ENCODE peak calls at places on chromosomes 1 and 21, in six cellular contexts. One of them, this sample, is unnamed.

GRCh38 chr1:117646007-117646913 is 40.4 kb downstream of the TENT5C start:
- DNase-seq in BE2C: no peak
- DNase-seq in SK-N-SH: no peak
- DNase-seq in ascending aorta: no peak
- DNase-seq in cardiac muscle cell: peak
- DNase-seq in suprapubic skin: no peak
- DNase-seq in this sample: no peak

GRCh38 chr1:212608956-212609700 is 567 bp downstream of the ATF3 start:
- DNase-seq in BE2C: peak
- DNase-seq in SK-N-SH: peak
- DNase-seq in ascending aorta: no peak
- DNase-seq in cardiac muscle cell: peak
- DNase-seq in suprapubic skin: peak
- DNase-seq in this sample: peak

GRCh38 chr1:227654431-227654830 is 80.7 kb downstream of the JMJD4 start:
- DNase-seq in BE2C: no peak
- DNase-seq in SK-N-SH: no peak
- DNase-seq in ascending aorta: no peak
- DNase-seq in cardiac muscle cell: no peak
- DNase-seq in suprapubic skin: no peak
- DNase-seq in this sample: no peak

GRCh38 chr1:200048244-200048643 is 20.7 kb downstream of the NR5A2 start:
- DNase-seq in BE2C: no peak
- DNase-seq in SK-N-SH: no peak
- DNase-seq in ascending aorta: no peak
- DNase-seq in cardiac muscle cell: no peak
- DNase-seq in suprapubic skin: no peak
- DNase-seq in this sample: peak

GRCh38 chr1:23475134-23475628 is 8.8 kb downstream of the ASAP3 start:
- DNase-seq in BE2C: no peak
- DNase-seq in SK-N-SH: no peak
- DNase-seq in ascending aorta: no peak
- DNase-seq in cardiac muscle cell: peak
- DNase-seq in suprapubic skin: no peak
- DNase-seq in this sample: no peak

GRCh38 chr1:63119575-63120155 is 202.7 kb upstream of the FOXD3 start:
- DNase-seq in BE2C: no peak
- DNase-seq in SK-N-SH: no peak
- DNase-seq in ascending aorta: no peak
- DNase-seq in cardiac muscle cell: no peak
- DNase-seq in suprapubic skin: no peak
- DNase-seq in this sample: no peak

GRCh38 chr21:36145259-36145658 is 10.4 kb downstream of the CBR3 start:
- DNase-seq in BE2C: no peak
- DNase-seq in SK-N-SH: no peak
- DNase-seq in ascending aorta: no peak
- DNase-seq in cardiac muscle cell: no peak
- DNase-seq in suprapubic skin: no peak
- DNase-seq in this sample: no peak

GRCh38 chr1:183244466-183244865 is 58.4 kb downstream of the LAMC2 start:
- DNase-seq in BE2C: no peak
- DNase-seq in SK-N-SH: no peak
- DNase-seq in ascending aorta: no peak
- DNase-seq in cardiac muscle cell: peak
- DNase-seq in suprapubic skin: peak
- DNase-seq in this sample: no peak

GRCh38 chr1:31166462-31166861 is 73.2 kb downstream of the NKAIN1 start:
- DNase-seq in BE2C: no peak
- DNase-seq in SK-N-SH: no peak
- DNase-seq in ascending aorta: no peak
- DNase-seq in cardiac muscle cell: no peak
- DNase-seq in suprapubic skin: no peak
- DNase-seq in this sample: no peak

GRCh38 chr21:44758141-44758561 is 43.5 kb downstream of the UBE2G2 start:
- DNase-seq in BE2C: no peak
- DNase-seq in SK-N-SH: no peak
- DNase-seq in ascending aorta: no peak
- DNase-seq in cardiac muscle cell: no peak
- DNase-seq in suprapubic skin: peak
- DNase-seq in this sample: no peak

GRCh38 chr1:87144546-87144945 is 184.1 kb upstream of the LMO4 start:
- DNase-seq in BE2C: no peak
- DNase-seq in SK-N-SH: no peak
- DNase-seq in ascending aorta: no peak
- DNase-seq in cardiac muscle cell: no peak
- DNase-seq in suprapubic skin: no peak
- DNase-seq in this sample: no peak

GRCh38 chr1:155776414-155776813 is 80.6 kb downstream of the GON4L start:
- DNase-seq in BE2C: no peak
- DNase-seq in SK-N-SH: no peak
- DNase-seq in ascending aorta: no peak
- DNase-seq in cardiac muscle cell: peak
- DNase-seq in suprapubic skin: no peak
- DNase-seq in this sample: no peak

GRCh38 chr21:45469273-45470086 is 64.5 kb downstream of the COL18A1 start:
- DNase-seq in BE2C: no peak
- DNase-seq in SK-N-SH: no peak
- DNase-seq in ascending aorta: no peak
- DNase-seq in cardiac muscle cell: no peak
- DNase-seq in suprapubic skin: no peak
- DNase-seq in this sample: peak

GRCh38 chr1:67811816-67812215 is 21.5 kb downstream of the GNG12 start:
- DNase-seq in BE2C: no peak
- DNase-seq in SK-N-SH: no peak
- DNase-seq in ascending aorta: no peak
- DNase-seq in cardiac muscle cell: peak
- DNase-seq in suprapubic skin: no peak
- DNase-seq in this sample: no peak
- H3K4me3 ChIP-seq in BE2C: no peak
- H3K4me3 ChIP-seq in SK-N-SH: no peak
- H3K4me3 ChIP-seq in ascending aorta: no peak
- H3K4me3 ChIP-seq in cardiac muscle cell: no peak
- H3K4me3 ChIP-seq in suprapubic skin: no peak
- H3K4me3 ChIP-seq in this sample: no peak

GRCh38 chr1:18902523-18903312 is at the start of gene ALDH4A1:
- DNase-seq in BE2C: peak
- DNase-seq in SK-N-SH: peak
- DNase-seq in ascending aorta: peak
- DNase-seq in cardiac muscle cell: peak
- DNase-seq in suprapubic skin: peak
- DNase-seq in this sample: peak

GRCh38 chr1:18900303-18900841 is 2.0 kb downstream of the ALDH4A1 start:
- DNase-seq in BE2C: no peak
- DNase-seq in SK-N-SH: no peak
- DNase-seq in ascending aorta: no peak
- DNase-seq in cardiac muscle cell: peak
- DNase-seq in suprapubic skin: no peak
- DNase-seq in this sample: no peak

GRCh38 chr1:18901952-18902522 is 318 bp downstream of the ALDH4A1 start:
- DNase-seq in BE2C: no peak
- DNase-seq in SK-N-SH: no peak
- DNase-seq in ascending aorta: no peak
- DNase-seq in cardiac muscle cell: peak
- DNase-seq in suprapubic skin: no peak
- DNase-seq in this sample: no peak

GRCh38 chr1:18899363-18900049 is 2.8 kb downstream of the ALDH4A1 start:
- DNase-seq in BE2C: no peak
- DNase-seq in SK-N-SH: no peak
- DNase-seq in ascending aorta: no peak
- DNase-seq in cardiac muscle cell: no peak
- DNase-seq in suprapubic skin: no peak
- DNase-seq in this sample: no peak

DNA sequence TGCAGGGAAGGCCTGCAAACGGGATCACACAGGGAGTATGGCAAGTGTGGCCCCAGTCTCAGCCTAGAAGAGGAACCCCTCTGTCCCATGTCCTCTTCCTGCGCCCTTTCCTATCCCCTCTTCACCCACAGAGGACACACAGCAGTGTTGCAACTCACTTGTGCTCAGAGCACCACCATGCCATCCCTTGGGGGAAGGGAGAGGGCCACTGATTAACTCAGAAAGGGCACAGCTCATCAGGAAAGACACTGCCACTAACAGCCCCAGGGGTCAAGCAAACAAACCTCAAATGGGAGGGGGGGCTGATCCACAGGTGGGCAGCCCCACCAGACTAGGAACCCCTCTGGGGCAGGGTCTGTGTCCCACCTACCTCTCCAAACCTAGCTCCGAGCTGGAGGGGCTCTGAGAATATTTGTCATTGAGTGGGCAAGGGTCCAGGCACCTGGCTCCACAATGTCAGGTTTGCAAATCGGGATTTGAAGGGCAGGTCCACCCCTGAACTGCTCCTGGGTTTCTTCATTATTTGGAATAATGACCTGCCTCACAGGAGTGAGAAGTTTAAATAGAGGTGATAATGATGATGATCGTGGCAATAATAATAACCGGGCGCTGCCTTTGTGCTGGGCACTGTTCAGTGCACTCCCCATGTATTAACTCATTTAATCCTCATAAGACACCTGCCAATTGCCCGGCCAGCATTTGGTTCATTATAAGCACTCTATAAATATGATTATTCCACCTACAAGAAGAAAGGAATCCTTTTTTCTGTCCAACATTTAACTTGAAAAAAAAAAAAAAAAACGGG is 1.0 kb downstream of the ALDH4A1 start:
- DNase-seq in BE2C: no peak
- DNase-seq in SK-N-SH: no peak
- DNase-seq in ascending aorta: no peak
- DNase-seq in cardiac muscle cell: no peak
- DNase-seq in suprapubic skin: no peak
- DNase-seq in this sample: no peak
- H3K4me3 ChIP-seq in BE2C: peak
- H3K4me3 ChIP-seq in SK-N-SH: peak
- H3K4me3 ChIP-seq in ascending aorta: peak
- H3K4me3 ChIP-seq in cardiac muscle cell: peak
- H3K4me3 ChIP-seq in suprapubic skin: peak
- H3K4me3 ChIP-seq in this sample: peak

DNA sequence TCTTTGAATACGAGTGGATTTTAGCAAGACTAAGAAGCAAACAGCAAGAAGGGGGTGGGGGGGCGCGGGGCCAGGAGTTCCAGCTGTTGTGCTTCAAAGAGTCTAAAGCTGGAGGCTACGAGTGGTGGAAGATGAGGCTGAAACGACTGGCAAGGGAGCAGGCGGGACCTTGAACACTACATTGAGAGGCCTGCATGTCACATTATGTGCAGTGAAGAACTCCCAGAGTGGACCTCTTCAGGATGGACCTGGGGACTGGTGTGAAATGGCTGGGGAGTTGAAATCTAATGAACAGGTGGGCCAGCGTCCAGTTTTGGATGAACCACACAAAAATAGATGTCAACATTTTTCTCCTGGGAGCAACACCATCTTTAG is 1.1 kb downstream of the GPX7 start:
- DNase-seq in BE2C: no peak
- DNase-seq in SK-N-SH: peak
- DNase-seq in ascending aorta: no peak
- DNase-seq in cardiac muscle cell: peak
- DNase-seq in suprapubic skin: no peak
- DNase-seq in this sample: no peak
- H3K4me3 ChIP-seq in BE2C: peak
- H3K4me3 ChIP-seq in SK-N-SH: peak
- H3K4me3 ChIP-seq in ascending aorta: peak
- H3K4me3 ChIP-seq in cardiac muscle cell: no peak
- H3K4me3 ChIP-seq in suprapubic skin: peak
- H3K4me3 ChIP-seq in this sample: peak

GRCh38 chr1:90723561-90724108 is 6.5 kb upstream of the BARHL2 start:
- DNase-seq in BE2C: no peak
- DNase-seq in SK-N-SH: peak
- DNase-seq in ascending aorta: no peak
- DNase-seq in cardiac muscle cell: no peak
- DNase-seq in suprapubic skin: no peak
- DNase-seq in this sample: no peak
- H3K4me3 ChIP-seq in BE2C: no peak
- H3K4me3 ChIP-seq in SK-N-SH: no peak
- H3K4me3 ChIP-seq in ascending aorta: peak
- H3K4me3 ChIP-seq in cardiac muscle cell: no peak
- H3K4me3 ChIP-seq in suprapubic skin: peak
- H3K4me3 ChIP-seq in this sample: no peak

GRCh38 chr1:1425753-1426495 is 4.8 kb upstream of the ANKRD65 start:
- DNase-seq in BE2C: peak
- DNase-seq in SK-N-SH: no peak
- DNase-seq in ascending aorta: no peak
- DNase-seq in cardiac muscle cell: no peak
- DNase-seq in suprapubic skin: no peak
- DNase-seq in this sample: peak
- H3K4me3 ChIP-seq in BE2C: no peak
- H3K4me3 ChIP-seq in SK-N-SH: no peak
- H3K4me3 ChIP-seq in ascending aorta: no peak
- H3K4me3 ChIP-seq in cardiac muscle cell: no peak
- H3K4me3 ChIP-seq in suprapubic skin: no peak
- H3K4me3 ChIP-seq in this sample: no peak

This sample was measured in spleen.